ENCODE peak calls at places on chromosomes 3 and 15, in nine cellular contexts. W, V, O, K, L, Y, A, U and E are unnamed samples.

GRCh38 chr3:11499144-11499543 is 144.6 kb downstream of the VGLL4 start:
- DNase-seq in W (no peak), U (no peak), Y (no peak), O (peak; percentile 59), L (no peak), K (peak; percentile 98), V (no peak), A (no peak), E (no peak)

GRCh38 chr15:32124726-32125125 is 94.4 kb downstream of the CHRNA7 start:
- DNase-seq in L (no peak), O (no peak), A (no peak), V (no peak), U (peak; percentile 6), K (no peak), Y (no peak), W (no peak), E (no peak)

GRCh38 chr3:195040094-195040493 is 230.9 kb downstream of the XXYLT1 start:
- DNase-seq in O (no peak), K (no peak), A (no peak), W (no peak), Y (no peak), V (no peak), L (peak; percentile 42), U (no peak), E (no peak)

GRCh38 chr3:60536420-60536819 is 714.8 kb downstream of the FHIT start:
- DNase-seq in O (no peak), V (no peak), A (no peak), L (no peak), K (no peak), W (no peak), U (no peak), Y (no peak), E (no peak)

GRCh38 chr3:23748398-23749110 is 57.2 kb upstream of the UBE2E1 start:
- DNase-seq in U (no peak), W (no peak), V (no peak), O (no peak), K (peak; percentile 89), L (no peak), A (no peak), Y (no peak), E (no peak)

GRCh38 chr3:189324538-189325138 is 152.9 kb downstream of the TPRG1 start:
- DNase-seq in A (no peak), V (peak; percentile 84), Y (peak; percentile 78), K (peak; percentile 72), U (peak; percentile 80), L (no peak), O (peak; percentile 10), W (no peak), E (no peak)

GRCh38 chr3:31230425-31230824 is 302.3 kb upstream of the STT3B start:
- DNase-seq in V (no peak), K (no peak), L (no peak), W (no peak), Y (no peak), A (no peak), O (no peak), U (no peak), E (no peak)

GRCh38 chr3:30233924-30234666 is 372.3 kb upstream of the TGFBR2 start:
- DNase-seq in A (no peak), W (no peak), U (no peak), K (no peak), V (no peak), O (peak; percentile 23), L (no peak), Y (no peak), E (no peak)

GRCh38 chr3:127149621-127150310 is 43.2 kb upstream of the PRR23E start:
- DNase-seq in Y (peak; percentile 21), U (peak; percentile 66), O (no peak), K (no peak), V (no peak), A (no peak), W (peak; percentile 69), L (peak; percentile 35), E (no peak)

GRCh38 chr15:57384024-57384423 is 7.7 kb downstream of the CGNL1 start:
- DNase-seq in Y (no peak), W (no peak), O (no peak), K (no peak), V (no peak), L (peak; percentile 72), A (no peak), U (no peak), E (peak; percentile 46)

GRCh38 chr3:138673641-138674040 is 65.1 kb downstream of the FAIM start:
- DNase-seq in V (no peak), U (no peak), W (no peak), K (peak; percentile 44), A (no peak), L (no peak), O (peak; percentile 27), Y (no peak), E (no peak)

GRCh38 chr3:43537206-43537605 is 84.6 kb downstream of the ANO10 start:
- DNase-seq in O (no peak), U (no peak), K (no peak), A (no peak), Y (no peak), V (no peak), L (no peak), W (no peak), E (no peak)

GRCh38 chr15:67322481-67322880 is 67.9 kb downstream of the IQCH start:
- DNase-seq in V (no peak), K (peak; percentile 56), O (no peak), W (no peak), L (no peak), Y (no peak), A (no peak), U (no peak), E (no peak)

DNA sequence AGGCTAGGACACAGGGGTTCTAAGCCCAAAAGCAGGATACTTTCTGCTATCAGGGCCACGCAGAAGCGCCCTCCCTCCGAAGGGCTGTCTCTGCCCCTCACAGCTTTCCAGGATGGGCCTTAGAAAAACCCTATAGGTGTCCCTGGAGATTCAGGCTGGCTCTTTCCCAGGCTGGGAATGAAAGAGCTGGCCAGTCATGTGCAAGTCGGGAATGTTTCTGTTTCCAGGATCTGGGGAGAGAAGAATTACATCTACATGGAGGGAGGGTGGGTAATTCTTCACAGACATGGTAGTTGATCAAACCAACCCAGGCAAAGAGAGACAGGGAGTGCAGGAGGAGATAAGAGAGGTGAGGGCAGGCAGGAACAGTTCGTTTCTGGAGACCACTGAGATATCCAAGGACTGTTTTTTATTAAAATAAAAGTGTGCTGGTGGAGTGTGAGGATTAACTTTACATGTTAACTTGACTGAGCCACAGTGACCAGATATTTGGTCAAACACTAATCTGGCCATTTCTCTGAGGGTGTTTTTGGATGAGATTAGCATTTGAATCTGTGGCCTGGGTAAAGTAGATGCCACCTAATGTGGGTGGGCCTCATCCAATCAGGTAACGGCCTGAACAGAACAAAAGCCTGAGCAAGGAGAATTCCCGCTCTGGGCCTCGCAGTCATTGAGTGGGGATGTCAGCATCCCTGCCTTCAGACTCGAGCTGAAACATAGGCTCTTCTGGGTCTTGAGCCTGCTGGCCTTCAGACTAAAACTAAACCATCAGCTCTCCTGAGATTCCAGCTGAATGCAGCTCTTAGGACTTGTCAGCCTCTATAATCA is 15.3 kb downstream of the NUP210 start:
- DNase-seq in L (no peak), U (peak; percentile 23), K (no peak), A (no peak), Y (no peak), O (no peak), V (no peak), W (no peak), E (no peak)
- TF ChIP-seq POLR2A in L (no peak), U (no peak), K (no peak), A (no peak), Y (no peak), O (no peak), V (no peak), W (no peak), E (no peak)

GRCh38 chr3:136105044-136105443 is 91.1 kb downstream of the MSL2 start:
- DNase-seq in O (no peak), V (no peak), K (no peak), L (no peak), W (no peak), A (no peak), Y (no peak), U (no peak), E (no peak)
- H3K27ac ChIP-seq in O (no peak overlapping the region), V (no peak overlapping the region), K (no peak overlapping the region), L (no peak overlapping the region), W (no peak overlapping the region), A (no peak overlapping the region), Y (no peak overlapping the region), U (no peak overlapping the region), E (no peak overlapping the region)

GRCh38 chr15:69160976-69161877 is 792 bp downstream of the GLCE start:
- DNase-seq in O (no peak), L (peak; percentile 75), U (peak; percentile 83), K (peak; percentile 16), Y (peak; percentile 29), A (peak; percentile 31), W (peak; percentile 79), V (peak; percentile 51), E (peak; percentile 66)

GRCh38 chr15:69161878-69162213 is 1.4 kb downstream of the GLCE start:
- DNase-seq in K (peak; percentile 4), V (no peak), U (no peak), O (peak; percentile 63), Y (no peak), A (no peak), W (no peak), L (no peak), E (no peak)

GRCh38 chr15:69165637-69166025 is 5.2 kb downstream of the GLCE start:
- DNase-seq in V (no peak), O (no peak), U (no peak), K (no peak), Y (no peak), W (no peak), A (no peak), L (no peak), E (no peak)

GRCh38 chr15:69164807-69165636 is 4.6 kb downstream of the GLCE start:
- DNase-seq in K (peak; percentile 88), W (no peak), A (no peak), Y (no peak), O (peak; percentile 70), U (no peak), V (no peak), L (no peak), E (no peak)

GRCh38 chr15:69163124-69163669 is 2.8 kb downstream of the GLCE start:
- DNase-seq in W (no peak), O (no peak), K (no peak), A (no peak), L (no peak), U (no peak), Y (no peak), V (no peak), E (no peak)
- TF ChIP-seq POLR2A in W (no peak), O (no peak), K (no peak), A (no peak), L (no peak), U (no peak), Y (no peak), V (no peak), E (no peak)

DNA sequence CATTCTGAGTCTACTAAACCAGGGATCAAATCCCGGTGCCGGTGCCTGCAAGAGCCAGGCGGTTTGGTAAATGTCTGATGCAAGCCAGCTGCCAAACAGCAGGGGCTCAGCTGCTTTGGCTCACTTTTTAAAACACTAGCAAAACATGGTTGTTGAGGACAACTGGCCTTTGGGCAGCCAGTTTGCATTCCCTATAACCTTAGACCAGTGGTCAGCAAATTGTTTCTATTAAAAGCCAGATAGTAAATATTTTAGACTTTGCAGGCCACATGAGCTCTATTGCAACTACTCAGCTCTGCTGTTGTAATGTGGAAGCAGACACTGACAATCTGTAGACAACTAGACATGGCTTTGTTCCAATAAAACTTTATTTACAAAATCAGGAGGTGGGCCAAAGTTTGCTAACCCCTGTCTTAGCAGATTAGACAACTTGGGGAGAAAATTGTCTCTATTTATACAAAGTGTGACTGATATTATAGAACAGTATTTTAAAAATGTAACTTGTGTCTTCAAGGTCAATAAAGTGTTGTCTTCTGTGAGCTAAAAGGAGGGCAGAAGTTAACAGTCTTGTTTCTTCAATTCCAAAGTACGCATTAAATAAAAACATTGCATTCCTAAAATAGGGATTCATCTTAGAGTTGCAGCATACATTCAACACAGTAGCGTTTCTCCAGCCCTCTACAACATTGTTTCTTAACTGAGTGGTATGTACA is 67.6 kb downstream of the SSUH2 start:
- DNase-seq in U (no peak), L (peak; percentile 49), W (no peak), K (peak; percentile 95), A (no peak), O (no peak), Y (no peak), V (peak; percentile 11), E (no peak)
- H3K27ac ChIP-seq in U (no peak overlapping the region), L (no peak overlapping the region), W (no peak overlapping the region), K (peak overlapping the region; percentile 96), A (no peak overlapping the region), O (no peak overlapping the region), Y (no peak overlapping the region), V (no peak overlapping the region), E (no peak overlapping the region)